ENCODE peak calls at places on chromosomes 1 and 21, in ten cellular contexts. One of them, this sample, is unnamed.

GRCh38 chr1:233019921-233020320 is 69.5 kb downstream of the NTPCR start:
- DNase-seq in fibroblast of mammary gland: no peak
- DNase-seq in mesothelial cell of epicardium: no peak
- DNase-seq in WTC11: no peak
- DNase-seq in A549: no peak
- DNase-seq in spleen: no peak
- DNase-seq in fibroblast of villous mesenchyme: peak
- DNase-seq in uterus: no peak
- DNase-seq in cardiac fibroblast: no peak
- DNase-seq in neural progenitor cell: no peak
- DNase-seq in this sample: no peak

GRCh38 chr1:145804235-145805045 is 19.5 kb downstream of the RNF115 start:
- DNase-seq in fibroblast of mammary gland: no peak
- DNase-seq in mesothelial cell of epicardium: no peak
- DNase-seq in WTC11: no peak
- DNase-seq in A549: no peak
- DNase-seq in spleen: no peak
- DNase-seq in fibroblast of villous mesenchyme: no peak
- DNase-seq in uterus: no peak
- DNase-seq in cardiac fibroblast: no peak
- DNase-seq in neural progenitor cell: no peak
- DNase-seq in this sample: no peak

GRCh38 chr1:26121854-26122773 is 10.5 kb downstream of the PDIK1L start:
- DNase-seq in fibroblast of mammary gland: no peak
- DNase-seq in mesothelial cell of epicardium: no peak
- DNase-seq in WTC11: no peak
- DNase-seq in A549: no peak
- DNase-seq in spleen: no peak
- DNase-seq in fibroblast of villous mesenchyme: peak
- DNase-seq in uterus: no peak
- DNase-seq in cardiac fibroblast: no peak
- DNase-seq in neural progenitor cell: no peak
- DNase-seq in this sample: no peak

GRCh38 chr1:113652773-113653172 is 106.5 kb downstream of the PHTF1 start:
- DNase-seq in fibroblast of mammary gland: peak
- DNase-seq in mesothelial cell of epicardium: no peak
- DNase-seq in WTC11: no peak
- DNase-seq in A549: no peak
- DNase-seq in spleen: no peak
- DNase-seq in fibroblast of villous mesenchyme: no peak
- DNase-seq in uterus: no peak
- DNase-seq in cardiac fibroblast: peak
- DNase-seq in neural progenitor cell: no peak
- DNase-seq in this sample: no peak

GRCh38 chr1:47002211-47002610 is 21.3 kb upstream of the CYP4X1 start:
- DNase-seq in fibroblast of mammary gland: no peak
- DNase-seq in mesothelial cell of epicardium: no peak
- DNase-seq in WTC11: no peak
- DNase-seq in A549: no peak
- DNase-seq in spleen: no peak
- DNase-seq in fibroblast of villous mesenchyme: no peak
- DNase-seq in uterus: no peak
- DNase-seq in cardiac fibroblast: no peak
- DNase-seq in neural progenitor cell: no peak
- DNase-seq in this sample: no peak

GRCh38 chr1:1351511-1352427 is 2.6 kb upstream of the DVL1 start:
- DNase-seq in fibroblast of mammary gland: peak
- DNase-seq in mesothelial cell of epicardium: no peak
- DNase-seq in WTC11: no peak
- DNase-seq in A549: no peak
- DNase-seq in spleen: no peak
- DNase-seq in fibroblast of villous mesenchyme: peak
- DNase-seq in uterus: peak
- DNase-seq in cardiac fibroblast: no peak
- DNase-seq in neural progenitor cell: no peak
- DNase-seq in this sample: no peak

GRCh38 chr1:206766251-206766856 is 4.2 kb upstream of the IL19 start:
- DNase-seq in fibroblast of mammary gland: peak
- DNase-seq in mesothelial cell of epicardium: no peak
- DNase-seq in WTC11: no peak
- DNase-seq in A549: no peak
- DNase-seq in spleen: peak
- DNase-seq in fibroblast of villous mesenchyme: peak
- DNase-seq in uterus: no peak
- DNase-seq in cardiac fibroblast: peak
- DNase-seq in neural progenitor cell: peak
- DNase-seq in this sample: no peak

GRCh38 chr1:6870086-6870485 is 84.8 kb downstream of the CAMTA1 start:
- DNase-seq in fibroblast of mammary gland: no peak
- DNase-seq in mesothelial cell of epicardium: no peak
- DNase-seq in WTC11: no peak
- DNase-seq in A549: no peak
- DNase-seq in spleen: no peak
- DNase-seq in fibroblast of villous mesenchyme: peak
- DNase-seq in uterus: no peak
- DNase-seq in cardiac fibroblast: peak
- DNase-seq in neural progenitor cell: no peak
- DNase-seq in this sample: no peak

GRCh38 chr1:36224537-36225297 is 474 bp downstream of the THRAP3 start:
- DNase-seq in fibroblast of mammary gland: peak
- DNase-seq in mesothelial cell of epicardium: no peak
- DNase-seq in WTC11: peak
- DNase-seq in A549: peak
- DNase-seq in spleen: peak
- DNase-seq in fibroblast of villous mesenchyme: peak
- DNase-seq in uterus: peak
- DNase-seq in cardiac fibroblast: peak
- DNase-seq in neural progenitor cell: peak
- DNase-seq in this sample: peak

GRCh38 chr1:226672217-226672838 is 66.8 kb downstream of the ITPKB start:
- DNase-seq in fibroblast of mammary gland: no peak
- DNase-seq in mesothelial cell of epicardium: no peak
- DNase-seq in WTC11: no peak
- DNase-seq in A549: no peak
- DNase-seq in spleen: no peak
- DNase-seq in fibroblast of villous mesenchyme: no peak
- DNase-seq in uterus: no peak
- DNase-seq in cardiac fibroblast: no peak
- DNase-seq in neural progenitor cell: no peak
- DNase-seq in this sample: no peak

GRCh38 chr21:36504067-36505058 is 24.4 kb upstream of the CLDN14 start:
- DNase-seq in fibroblast of mammary gland: peak
- DNase-seq in mesothelial cell of epicardium: peak
- DNase-seq in WTC11: peak
- DNase-seq in A549: peak
- DNase-seq in spleen: no peak
- DNase-seq in fibroblast of villous mesenchyme: peak
- DNase-seq in uterus: peak
- DNase-seq in cardiac fibroblast: peak
- DNase-seq in neural progenitor cell: peak
- DNase-seq in this sample: no peak

GRCh38 chr1:27009601-27010197 is 3.0 kb downstream of the TENT5B start:
- DNase-seq in fibroblast of mammary gland: no peak
- DNase-seq in mesothelial cell of epicardium: no peak
- DNase-seq in WTC11: no peak
- DNase-seq in A549: peak
- DNase-seq in spleen: no peak
- DNase-seq in fibroblast of villous mesenchyme: no peak
- DNase-seq in uterus: no peak
- DNase-seq in cardiac fibroblast: no peak
- DNase-seq in neural progenitor cell: no peak
- DNase-seq in this sample: no peak

GRCh38 chr1:56578963-56579875 is at the start of gene PLPP3:
- DNase-seq in fibroblast of mammary gland: peak
- DNase-seq in mesothelial cell of epicardium: peak
- DNase-seq in WTC11: peak
- DNase-seq in A549: peak
- DNase-seq in spleen: peak
- DNase-seq in fibroblast of villous mesenchyme: peak
- DNase-seq in uterus: peak
- DNase-seq in cardiac fibroblast: peak
- DNase-seq in neural progenitor cell: peak
- DNase-seq in this sample: peak

GRCh38 chr21:44943005-44943685 is 3.3 kb downstream of the SLX9 start:
- DNase-seq in fibroblast of mammary gland: no peak
- DNase-seq in mesothelial cell of epicardium: no peak
- DNase-seq in WTC11: no peak
- DNase-seq in A549: no peak
- DNase-seq in spleen: peak
- DNase-seq in fibroblast of villous mesenchyme: no peak
- DNase-seq in uterus: no peak
- DNase-seq in cardiac fibroblast: no peak
- DNase-seq in neural progenitor cell: no peak
- DNase-seq in this sample: no peak

GRCh38 chr21:45593162-45594022 is 50.1 kb upstream of the PCBP3 start:
- DNase-seq in fibroblast of mammary gland: no peak
- DNase-seq in mesothelial cell of epicardium: no peak
- DNase-seq in WTC11: peak
- DNase-seq in A549: no peak
- DNase-seq in spleen: peak
- DNase-seq in fibroblast of villous mesenchyme: no peak
- DNase-seq in uterus: no peak
- DNase-seq in cardiac fibroblast: no peak
- DNase-seq in neural progenitor cell: no peak
- DNase-seq in this sample: no peak

GRCh38 chr21:38925923-38926322 is 120.2 kb downstream of the ETS2 start:
- DNase-seq in fibroblast of mammary gland: peak
- DNase-seq in mesothelial cell of epicardium: no peak
- DNase-seq in WTC11: no peak
- DNase-seq in A549: no peak
- DNase-seq in spleen: no peak
- DNase-seq in fibroblast of villous mesenchyme: peak
- DNase-seq in uterus: peak
- DNase-seq in cardiac fibroblast: peak
- DNase-seq in neural progenitor cell: no peak
- DNase-seq in this sample: no peak

GRCh38 chr1:19893687-19894086 is 11.5 kb downstream of the OTUD3 start:
- DNase-seq in fibroblast of mammary gland: no peak
- DNase-seq in mesothelial cell of epicardium: no peak
- DNase-seq in WTC11: no peak
- DNase-seq in A549: no peak
- DNase-seq in spleen: no peak
- DNase-seq in fibroblast of villous mesenchyme: no peak
- DNase-seq in uterus: no peak
- DNase-seq in cardiac fibroblast: no peak
- DNase-seq in neural progenitor cell: no peak
- DNase-seq in this sample: no peak
- TF ChIP-seq CTCF in fibroblast of mammary gland: no peak
- TF ChIP-seq CTCF in mesothelial cell of epicardium: no peak
- TF ChIP-seq CTCF in WTC11: no peak
- TF ChIP-seq CTCF in A549: no peak
- TF ChIP-seq CTCF in spleen: no peak
- TF ChIP-seq CTCF in fibroblast of villous mesenchyme: no peak
- TF ChIP-seq CTCF in uterus: no peak
- TF ChIP-seq CTCF in cardiac fibroblast: no peak
- TF ChIP-seq CTCF in neural progenitor cell: no peak
- TF ChIP-seq CTCF in this sample: no peak

DNA sequence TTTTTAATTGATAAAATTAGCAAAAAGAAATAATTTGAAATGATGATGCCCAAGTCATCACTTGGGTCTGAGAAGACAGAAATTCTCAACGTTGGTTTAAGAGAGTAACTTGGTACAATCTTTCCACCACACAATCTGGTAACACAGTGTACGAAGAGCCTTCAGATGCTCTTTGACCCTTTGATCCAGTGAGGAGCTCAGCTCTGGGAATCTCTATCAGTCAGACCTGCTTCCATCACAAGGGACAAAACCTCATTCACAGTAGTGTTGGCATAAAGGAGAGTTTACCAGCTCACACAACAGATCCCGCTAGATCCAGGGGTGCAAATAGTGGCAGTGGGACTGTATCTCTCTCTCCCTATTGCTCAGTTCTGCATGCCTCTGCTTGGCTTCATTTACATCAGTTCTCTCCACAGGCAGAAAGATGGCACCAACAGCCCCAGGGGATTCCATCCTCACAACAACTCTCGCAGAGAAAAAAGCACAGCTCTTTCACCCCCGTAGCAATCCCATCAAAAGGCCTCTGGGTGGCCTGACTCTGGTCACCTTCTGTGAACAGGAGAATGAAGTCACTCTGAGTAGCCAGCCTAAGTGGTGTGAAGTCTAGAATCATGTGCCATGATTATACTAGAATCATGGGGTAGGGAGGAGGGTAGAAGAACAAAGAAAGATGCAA is 119.7 kb downstream of the ZNF281 start:
- DNase-seq in fibroblast of mammary gland: no peak
- DNase-seq in mesothelial cell of epicardium: no peak
- DNase-seq in WTC11: peak
- DNase-seq in A549: peak
- DNase-seq in spleen: no peak
- DNase-seq in fibroblast of villous mesenchyme: no peak
- DNase-seq in uterus: no peak
- DNase-seq in cardiac fibroblast: peak
- DNase-seq in neural progenitor cell: peak
- DNase-seq in this sample: no peak
- TF ChIP-seq CTCF in fibroblast of mammary gland: peak
- TF ChIP-seq CTCF in mesothelial cell of epicardium: no peak
- TF ChIP-seq CTCF in WTC11: no peak
- TF ChIP-seq CTCF in A549: peak
- TF ChIP-seq CTCF in spleen: no peak
- TF ChIP-seq CTCF in fibroblast of villous mesenchyme: peak
- TF ChIP-seq CTCF in uterus: no peak
- TF ChIP-seq CTCF in cardiac fibroblast: no peak
- TF ChIP-seq CTCF in neural progenitor cell: peak
- TF ChIP-seq CTCF in this sample: no peak

GRCh38 chr1:173914366-173914871 is 2.7 kb downstream of the SERPINC1 start:
- DNase-seq in fibroblast of mammary gland: peak
- DNase-seq in mesothelial cell of epicardium: no peak
- DNase-seq in WTC11: peak
- DNase-seq in A549: peak
- DNase-seq in spleen: no peak
- DNase-seq in fibroblast of villous mesenchyme: peak
- DNase-seq in uterus: no peak
- DNase-seq in cardiac fibroblast: peak
- DNase-seq in neural progenitor cell: peak
- DNase-seq in this sample: no peak
- TF ChIP-seq CTCF in fibroblast of mammary gland: peak
- TF ChIP-seq CTCF in mesothelial cell of epicardium: peak
- TF ChIP-seq CTCF in WTC11: peak
- TF ChIP-seq CTCF in A549: peak
- TF ChIP-seq CTCF in spleen: no peak
- TF ChIP-seq CTCF in fibroblast of villous mesenchyme: peak
- TF ChIP-seq CTCF in uterus: no peak
- TF ChIP-seq CTCF in cardiac fibroblast: peak
- TF ChIP-seq CTCF in neural progenitor cell: peak
- TF ChIP-seq CTCF in this sample: no peak

GRCh38 chr1:86259390-86259789 is 102.8 kb upstream of the COL24A1 start:
- DNase-seq in fibroblast of mammary gland: peak
- DNase-seq in mesothelial cell of epicardium: no peak
- DNase-seq in WTC11: no peak
- DNase-seq in A549: peak
- DNase-seq in spleen: no peak
- DNase-seq in fibroblast of villous mesenchyme: no peak
- DNase-seq in uterus: no peak
- DNase-seq in cardiac fibroblast: peak
- DNase-seq in neural progenitor cell: no peak
- DNase-seq in this sample: no peak

GRCh38 chr1:86258106-86258505 is 101.5 kb upstream of the COL24A1 start:
- DNase-seq in fibroblast of mammary gland: peak
- DNase-seq in mesothelial cell of epicardium: no peak
- DNase-seq in WTC11: no peak
- DNase-seq in A549: no peak
- DNase-seq in spleen: no peak
- DNase-seq in fibroblast of villous mesenchyme: no peak
- DNase-seq in uterus: no peak
- DNase-seq in cardiac fibroblast: peak
- DNase-seq in neural progenitor cell: no peak
- DNase-seq in this sample: no peak

GRCh38 chr1:86263101-86263500 is 106.5 kb upstream of the COL24A1 start:
- DNase-seq in fibroblast of mammary gland: no peak
- DNase-seq in mesothelial cell of epicardium: no peak
- DNase-seq in WTC11: no peak
- DNase-seq in A549: no peak
- DNase-seq in spleen: no peak
- DNase-seq in fibroblast of villous mesenchyme: no peak
- DNase-seq in uterus: no peak
- DNase-seq in cardiac fibroblast: no peak
- DNase-seq in neural progenitor cell: no peak
- DNase-seq in this sample: no peak
- TF ChIP-seq CTCF in fibroblast of mammary gland: no peak
- TF ChIP-seq CTCF in mesothelial cell of epicardium: no peak
- TF ChIP-seq CTCF in WTC11: no peak
- TF ChIP-seq CTCF in A549: no peak
- TF ChIP-seq CTCF in spleen: no peak
- TF ChIP-seq CTCF in fibroblast of villous mesenchyme: no peak
- TF ChIP-seq CTCF in uterus: no peak
- TF ChIP-seq CTCF in cardiac fibroblast: no peak
- TF ChIP-seq CTCF in neural progenitor cell: no peak
- TF ChIP-seq CTCF in this sample: no peak

This sample was measured in omental fat pad.